ENCODE peak calls at places on chromosomes 3 and 15, in four cellular contexts. B is upper lobe of right lung, F is putamen, Y is T-helper 2 cell. N is an unnamed sample.

GRCh38 chr3:180416111-180416541 is 185.8 kb upstream of the TTC14 start:
- DNase-seq in B (no peak), F (peak; percentile 79), Y (no peak), N (no peak)

GRCh38 chr15:66231421-66232266 is 21.9 kb downstream of the MEGF11 start:
- DNase-seq in B (peak; percentile 23), F (no peak), Y (no peak), N (no peak)

GRCh38 chr3:43858052-43858701 is 167.4 kb downstream of the ABHD5 start:
- DNase-seq in B (no peak), F (no peak), Y (no peak), N (no peak)

GRCh38 chr3:188157971-188158370 is 4.0 kb downstream of the LPP start:
- DNase-seq in B (no peak), F (no peak), Y (no peak), N (no peak)

GRCh38 chr3:33664195-33664594 is 53.9 kb downstream of the CLASP2 start:
- DNase-seq in B (no peak), F (no peak), Y (no peak), N (no peak)

GRCh38 chr3:127037423-127037841 is 54.5 kb downstream of the PLXNA1 start:
- DNase-seq in B (peak; percentile 51), F (no peak), Y (no peak), N (peak; percentile 46)

GRCh38 chr15:70526221-70526973 is 237.0 kb downstream of the UACA start:
- DNase-seq in B (no peak), F (no peak), Y (no peak), N (no peak)

GRCh38 chr3:9820944-9821343 is 10.9 kb downstream of the TTLL3 start:
- DNase-seq in B (no peak), F (no peak), Y (no peak), N (no peak)

GRCh38 chr3:24493951-24494615 is 567 bp downstream of the THRB start:
- DNase-seq in B (peak; percentile 88), F (peak; percentile 55), Y (no peak), N (peak; percentile 91)

GRCh38 chr15:100593431-100593830 is 8.6 kb downstream of the LINS1 start:
- DNase-seq in B (no peak), F (no peak), Y (no peak), N (no peak)

GRCh38 chr3:73508330-73508954 is 116.3 kb downstream of the PDZRN3 start:
- DNase-seq in B (no peak), F (peak; percentile 50), Y (peak; percentile 24), N (no peak)

GRCh38 chr15:44676676-44677075 is 13.2 kb upstream of the SPG11 start:
- DNase-seq in B (no peak), F (no peak), Y (peak; percentile 72), N (no peak)

GRCh38 chr15:81955709-81956108 is 90.1 kb downstream of the MEX3B start:
- DNase-seq in B (no peak), F (no peak), Y (no peak), N (no peak)

GRCh38 chr3:37861540-37862051 is at the start of gene CTDSPL:
- DNase-seq in B (peak; percentile 78), F (peak; percentile 40), Y (peak; percentile 26), N (peak; percentile 68)

GRCh38 chr15:77456746-77457618 is 36.3 kb downstream of the HMG20A start:
- DNase-seq in B (no peak), F (peak; percentile 5), Y (no peak), N (no peak)

N was measured in sigmoid colon.